ENCODE peak calls at places on chromosomes 7 and 10, in four cellular contexts. V, S, L and G are unnamed samples. For H3K36me3, the result is how much of the 10 kb centered on the place peaks cover.

GRCh38 chr7:140707132-140707531 is 10.6 kb downstream of the NDUFB2 start:
- DNase-seq in V (no peak), S (no peak), L (no peak), G (no peak)

GRCh38 chr7:86904949-86905834 is 154.3 kb downstream of the ELAPOR2 start:
- DNase-seq in S (no peak), L (peak), V (no peak), G (no peak)

GRCh38 chr10:68231106-68231901 is 609 bp downstream of the ATOH7 start:
- DNase-seq in L (peak), S (peak), V (peak), G (peak)

GRCh38 chr7:57403601-57404342 is 46.2 kb upstream of the ZNF716 start:
- DNase-seq in S (peak), V (no peak), L (no peak), G (no peak)

GRCh38 chr10:70738425-70739121 is 46.6 kb downstream of the TBATA start:
- DNase-seq in L (no peak), S (no peak), V (no peak), G (no peak)

GRCh38 chr10:62726142-62726541 is 78.4 kb upstream of the ADO start:
- DNase-seq in V (no peak), L (no peak), S (no peak), G (no peak)

GRCh38 chr7:97006146-97006950 is 995 bp downstream of the DLX6 start:
- DNase-seq in V (peak), S (no peak), L (peak), G (no peak)

GRCh38 chr10:103895458-103896186 is 22.4 kb downstream of the STN1 start:
- DNase-seq in L (peak), V (no peak), S (no peak), G (no peak)

GRCh38 chr7:150738092-150739044 is 1.1 kb downstream of the GIMAP5 start:
- DNase-seq in S (no peak), L (no peak), V (no peak), G (no peak)

GRCh38 chr10:113381906-113382562 is 170.8 kb upstream of the HABP2 start:
- DNase-seq in L (peak), V (no peak), S (no peak), G (no peak)

GRCh38 chr10:9254353-9254752 is 1199.9 kb downstream of the GATA3 start:
- DNase-seq in S (no peak), V (no peak), L (peak), G (no peak)

GRCh38 chr10:86347856-86348255 is 18.7 kb downstream of the GRID1 start:
- DNase-seq in L (no peak), V (no peak), S (peak), G (no peak)

GRCh38 chr7:132755538-132756481 is 179.5 kb upstream of the PLXNA4 start:
- DNase-seq in V (no peak), L (no peak), S (no peak), G (no peak)

GRCh38 chr10:11687357-11687771 is 54.8 kb upstream of the ECHDC3 start:
- DNase-seq in V (no peak), L (no peak), S (no peak), G (no peak)

GRCh38 chr7:115676080-115676479 is 354.5 kb downstream of the TFEC start:
- DNase-seq in V (no peak), L (peak), S (no peak), G (peak)

GRCh38 chr10:93495654-93496321 is 624 bp upstream of the CEP55 start:
- DNase-seq in V (no peak), S (peak), L (no peak), G (peak)

GRCh38 chr10:93498196-93498595 is 1.8 kb downstream of the CEP55 start:
- DNase-seq in V (no peak), L (no peak), S (no peak), G (no peak)

GRCh38 chr10:93493162-93493561 is 3.2 kb upstream of the CEP55 start:
- DNase-seq in S (no peak), V (no peak), L (no peak), G (no peak)

GRCh38 chr10:93494494-93494893 is 1.9 kb upstream of the CEP55 start:
- DNase-seq in L (no peak), S (no peak), V (no peak), G (no peak)

DNA sequence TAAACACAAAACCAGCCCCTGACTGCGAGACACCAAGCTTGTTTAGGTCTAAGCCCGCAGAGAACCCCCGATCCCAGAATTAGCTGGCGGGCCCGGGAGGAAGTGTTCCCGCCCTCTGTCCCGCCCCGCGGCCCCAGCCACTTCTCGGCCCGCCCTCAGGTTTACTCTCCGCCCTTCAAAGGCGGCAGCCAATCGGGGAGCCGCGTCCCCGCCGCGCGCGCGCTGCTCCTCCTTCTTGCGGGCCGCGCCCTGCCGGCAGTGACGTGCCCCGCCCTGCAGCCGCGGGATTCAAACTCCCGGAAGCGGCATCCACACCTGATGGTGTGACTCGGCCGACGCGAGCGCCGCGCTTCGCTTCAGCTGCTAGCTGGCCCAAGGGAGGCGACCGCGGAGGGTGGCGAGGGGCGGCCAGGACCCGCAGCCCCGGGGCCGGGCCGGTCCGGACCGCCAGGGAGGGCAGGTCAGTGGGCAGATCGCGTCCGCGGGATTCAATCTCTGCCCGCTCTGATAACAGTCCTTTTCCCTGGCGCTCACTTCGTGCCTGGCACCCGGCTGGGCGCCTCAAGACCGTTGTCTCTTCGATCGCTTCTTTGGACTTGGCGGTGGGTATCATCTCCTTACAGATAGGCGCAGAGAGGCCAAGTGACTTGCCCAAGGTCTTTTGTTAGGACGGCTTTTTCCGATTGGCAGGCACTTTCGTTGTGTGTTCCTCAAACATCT is at the start of gene CEP55:
- DNase-seq in L (peak), S (peak), V (peak), G (peak)
- TF ChIP-seq POLR2A in L (peak), S (no peak), V (no peak), G (no peak)

GRCh38 chr7:32559480-32559879 is 64.2 kb downstream of the AVL9 start:
- DNase-seq in V (no peak), L (no peak), S (no peak), G (no peak)
- H3K36me3 ChIP-seq in V (half or more), L (under half), S (half or more), G (under half)

GRCh38 chr10:107072028-107072427 is 92.5 kb downstream of the SORCS1 start:
- DNase-seq in L (no peak), S (no peak), V (no peak), G (no peak)

GRCh38 chr10:107072786-107073185 is 91.7 kb downstream of the SORCS1 start:
- DNase-seq in L (no peak), S (no peak), V (no peak), G (no peak)

GRCh38 chr10:107071301-107071700 is 93.2 kb downstream of the SORCS1 start:
- DNase-seq in V (no peak), L (no peak), S (no peak), G (no peak)

DNA sequence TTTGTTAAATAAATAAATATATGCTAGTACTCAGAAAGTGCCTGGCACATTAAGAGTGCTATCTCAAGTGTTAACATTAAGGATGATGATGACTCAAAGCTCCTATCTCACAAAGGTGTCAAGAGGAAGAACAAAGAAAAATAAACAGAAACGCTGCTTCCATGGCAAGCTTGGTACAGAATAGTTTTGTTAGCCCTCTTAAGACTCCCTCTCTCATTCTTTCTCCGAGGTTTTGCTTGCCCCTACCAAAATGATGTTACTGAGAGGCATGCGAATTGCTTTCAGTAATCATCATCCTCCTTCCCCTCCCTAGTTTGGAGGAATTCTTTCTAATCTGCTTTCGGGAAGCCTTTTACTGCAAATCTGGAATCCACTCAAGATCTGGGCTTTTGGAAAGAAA is 96.7 kb downstream of the SORCS1 start:
- DNase-seq in S (no peak), V (no peak), L (no peak), G (no peak)
- TF ChIP-seq POLR2A in S (no peak), V (no peak), L (no peak), G (no peak)

GRCh38 chr7:6476596-6477374 is 29.0 kb upstream of the DAGLB start:
- DNase-seq in S (no peak), V (no peak), L (no peak), G (no peak)
- H3K36me3 ChIP-seq in S (half or more), V (half or more), L (under half), G (under half)

DNA sequence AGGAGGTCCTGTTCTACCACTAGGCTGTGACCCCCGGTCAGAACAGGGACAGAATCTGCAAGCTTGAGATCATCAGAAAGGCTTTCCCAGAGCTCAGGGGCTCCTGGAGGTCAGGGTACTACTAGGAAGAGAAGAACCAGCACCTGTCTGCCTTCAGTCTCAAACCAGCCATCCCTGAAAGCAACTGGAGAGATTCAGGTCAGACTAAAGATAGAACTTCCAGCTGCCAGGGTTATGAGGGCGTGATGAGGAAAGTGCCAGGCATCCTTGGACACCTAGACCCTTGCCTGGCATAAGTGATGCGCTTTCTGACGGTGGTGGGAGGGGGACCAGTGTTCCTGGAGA is 63.8 kb downstream of the ELFN1 start:
- DNase-seq in L (no peak), S (no peak), V (no peak), G (no peak)
- TF ChIP-seq POLR2A in L (no peak), S (no peak), V (no peak), G (no peak)